ENCODE peak calls at places on chromosomes 4 and X, in six cellular contexts. One of them, this sample, is unnamed.

GRCh38 chr4:6251365-6251764 is 18.3 kb upstream of the WFS1 start:
- DNase-seq in SK-N-SH: no peak
- DNase-seq in GM12891: no peak
- DNase-seq in K562: no peak
- DNase-seq in GM12878: no peak
- DNase-seq in HepG2: no peak
- DNase-seq in this sample: no peak

GRCh38 chr4:154389142-154389541 is 102.5 kb downstream of the DCHS2 start:
- DNase-seq in SK-N-SH: no peak
- DNase-seq in GM12878: no peak
- DNase-seq in K562: no peak
- DNase-seq in GM12891: no peak
- DNase-seq in HepG2: no peak
- DNase-seq in this sample: no peak

GRCh38 chr4:158814207-158814606 is 45.4 kb downstream of the FNIP2 start:
- DNase-seq in HepG2: no peak
- DNase-seq in K562: no peak
- DNase-seq in GM12878: no peak
- DNase-seq in SK-N-SH: no peak
- DNase-seq in GM12891: no peak
- DNase-seq in this sample: no peak

GRCh38 chrX:133413218-133413925 is 1.9 kb downstream of the GPC4 start:
- DNase-seq in GM12891: no peak
- DNase-seq in SK-N-SH: peak; percentile 36
- DNase-seq in GM12878: no peak
- DNase-seq in HepG2: no peak
- DNase-seq in K562: no peak
- DNase-seq in this sample: no peak

GRCh38 chr4:142743071-142743825 is 102.9 kb downstream of the INPP4B start:
- DNase-seq in SK-N-SH: no peak
- DNase-seq in K562: no peak
- DNase-seq in GM12891: no peak
- DNase-seq in HepG2: no peak
- DNase-seq in GM12878: no peak
- DNase-seq in this sample: no peak

GRCh38 chr4:89929425-89930272 is 35.0 kb downstream of the MMRN1 start:
- DNase-seq in SK-N-SH: no peak
- DNase-seq in HepG2: no peak
- DNase-seq in GM12878: peak; percentile 41
- DNase-seq in GM12891: no peak
- DNase-seq in K562: no peak
- DNase-seq in this sample: no peak

GRCh38 chrX:124280294-124280902 is 52.1 kb upstream of the TEX13D start:
- DNase-seq in SK-N-SH: no peak
- DNase-seq in GM12891: no peak
- DNase-seq in GM12878: no peak
- DNase-seq in K562: no peak
- DNase-seq in HepG2: no peak
- DNase-seq in this sample: no peak

GRCh38 chr4:93788712-93789111 is 39.8 kb upstream of the ATOH1 start:
- DNase-seq in K562: peak; percentile 12
- DNase-seq in GM12878: no peak
- DNase-seq in SK-N-SH: peak; percentile 35
- DNase-seq in HepG2: peak; percentile 7
- DNase-seq in GM12891: no peak
- DNase-seq in this sample: no peak

GRCh38 chr4:165779950-165780670 is 92.9 kb upstream of the TLL1 start:
- DNase-seq in HepG2: no peak
- DNase-seq in K562: no peak
- DNase-seq in GM12878: no peak
- DNase-seq in SK-N-SH: no peak
- DNase-seq in GM12891: no peak
- DNase-seq in this sample: no peak

GRCh38 chr4:53917719-53918118 is 146.7 kb downstream of the CHIC2 start:
- DNase-seq in K562: no peak
- DNase-seq in GM12878: no peak
- DNase-seq in SK-N-SH: no peak
- DNase-seq in GM12891: no peak
- DNase-seq in HepG2: no peak
- DNase-seq in this sample: no peak

GRCh38 chr4:40119344-40119743 is 62.7 kb downstream of the N4BP2 start:
- DNase-seq in GM12891: no peak
- DNase-seq in SK-N-SH: no peak
- DNase-seq in K562: no peak
- DNase-seq in GM12878: no peak
- DNase-seq in HepG2: no peak
- DNase-seq in this sample: no peak

GRCh38 chr4:40122941-40123340 is 66.3 kb downstream of the N4BP2 start:
- DNase-seq in GM12891: no peak
- DNase-seq in HepG2: no peak
- DNase-seq in SK-N-SH: no peak
- DNase-seq in K562: no peak
- DNase-seq in GM12878: no peak
- DNase-seq in this sample: no peak

GRCh38 chr4:40124690-40125089 is 68.0 kb downstream of the N4BP2 start:
- DNase-seq in HepG2: no peak
- DNase-seq in K562: no peak
- DNase-seq in SK-N-SH: no peak
- DNase-seq in GM12878: no peak
- DNase-seq in GM12891: no peak
- DNase-seq in this sample: no peak

GRCh38 chr4:40121515-40121914 is 64.9 kb downstream of the N4BP2 start:
- DNase-seq in K562: peak; percentile 14
- DNase-seq in GM12891: no peak
- DNase-seq in HepG2: no peak
- DNase-seq in SK-N-SH: no peak
- DNase-seq in GM12878: peak; percentile 11
- DNase-seq in this sample: no peak
- TF ChIP-seq TAF1 in K562: no peak
- TF ChIP-seq TAF1 in GM12891: no peak
- TF ChIP-seq TAF1 in HepG2: no peak
- TF ChIP-seq TAF1 in SK-N-SH: no peak
- TF ChIP-seq TAF1 in GM12878: no peak
- TF ChIP-seq TAF1 in this sample: no peak

DNA sequence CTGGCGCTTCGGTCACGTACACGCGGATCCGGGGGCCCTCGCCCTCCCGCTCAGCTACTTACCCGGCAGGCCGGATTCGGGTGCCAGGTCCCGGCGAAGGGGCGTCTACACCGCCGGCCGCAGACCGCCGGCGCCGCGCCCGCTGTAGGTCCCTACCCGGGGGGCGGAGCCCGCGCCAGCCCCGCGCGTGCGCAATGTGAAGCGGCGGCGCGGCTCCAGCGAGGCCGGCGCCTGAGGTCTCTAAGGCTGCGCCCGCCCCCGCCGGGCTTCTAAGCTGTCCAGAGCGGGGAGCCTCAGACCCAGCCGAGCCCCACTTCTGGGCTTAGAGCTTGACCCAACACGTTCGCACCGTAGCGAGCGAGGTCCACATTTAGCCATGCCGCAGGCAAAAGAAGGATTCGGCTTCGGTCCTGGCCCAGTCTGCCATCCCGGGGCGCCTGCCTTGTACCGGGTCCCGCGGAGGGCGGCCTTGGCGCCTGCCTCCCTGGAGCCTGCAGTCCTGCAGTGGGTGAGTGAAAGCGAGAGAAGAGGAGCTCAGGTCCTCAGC is at the start of gene ZNF518B:
- DNase-seq in SK-N-SH: peak; percentile 93
- DNase-seq in GM12891: peak; percentile 82
- DNase-seq in K562: peak; percentile 85
- DNase-seq in GM12878: no peak
- DNase-seq in HepG2: no peak
- DNase-seq in this sample: peak; percentile 66
- TF ChIP-seq POLR2AphosphoS5 in SK-N-SH: no peak
- TF ChIP-seq POLR2AphosphoS5 in GM12891: no peak
- TF ChIP-seq POLR2AphosphoS5 in K562: no peak
- TF ChIP-seq POLR2AphosphoS5 in GM12878: no peak
- TF ChIP-seq POLR2AphosphoS5 in HepG2: no peak
- TF ChIP-seq POLR2AphosphoS5 in this sample: no peak

DNA sequence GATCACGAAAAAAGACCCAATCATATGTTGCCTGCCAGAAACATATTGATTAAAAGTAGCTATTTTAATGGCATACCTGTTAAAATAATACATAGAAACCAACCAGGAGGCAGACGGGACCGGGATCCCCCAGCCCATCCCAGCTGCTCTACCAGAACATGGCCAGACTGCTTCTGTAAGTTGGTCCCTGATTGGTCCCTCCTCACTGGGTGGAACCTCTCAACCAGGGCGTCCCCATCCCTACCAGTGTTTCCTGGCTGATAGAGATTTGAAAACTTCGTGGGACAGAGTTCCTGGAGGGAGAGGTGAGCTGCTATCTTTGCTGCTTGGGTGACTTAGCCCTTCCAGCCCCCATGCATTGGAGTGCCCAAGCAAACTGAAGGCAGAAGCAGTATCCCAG is 256.2 kb downstream of the TRAM1L1 start:
- DNase-seq in HepG2: no peak
- DNase-seq in SK-N-SH: no peak
- DNase-seq in K562: no peak
- DNase-seq in GM12891: no peak
- DNase-seq in GM12878: no peak
- DNase-seq in this sample: no peak
- TF ChIP-seq TAF1 in HepG2: no peak
- TF ChIP-seq TAF1 in SK-N-SH: no peak
- TF ChIP-seq TAF1 in K562: no peak
- TF ChIP-seq TAF1 in GM12891: no peak
- TF ChIP-seq TAF1 in GM12878: no peak
- TF ChIP-seq TAF1 in this sample: no peak

DNA sequence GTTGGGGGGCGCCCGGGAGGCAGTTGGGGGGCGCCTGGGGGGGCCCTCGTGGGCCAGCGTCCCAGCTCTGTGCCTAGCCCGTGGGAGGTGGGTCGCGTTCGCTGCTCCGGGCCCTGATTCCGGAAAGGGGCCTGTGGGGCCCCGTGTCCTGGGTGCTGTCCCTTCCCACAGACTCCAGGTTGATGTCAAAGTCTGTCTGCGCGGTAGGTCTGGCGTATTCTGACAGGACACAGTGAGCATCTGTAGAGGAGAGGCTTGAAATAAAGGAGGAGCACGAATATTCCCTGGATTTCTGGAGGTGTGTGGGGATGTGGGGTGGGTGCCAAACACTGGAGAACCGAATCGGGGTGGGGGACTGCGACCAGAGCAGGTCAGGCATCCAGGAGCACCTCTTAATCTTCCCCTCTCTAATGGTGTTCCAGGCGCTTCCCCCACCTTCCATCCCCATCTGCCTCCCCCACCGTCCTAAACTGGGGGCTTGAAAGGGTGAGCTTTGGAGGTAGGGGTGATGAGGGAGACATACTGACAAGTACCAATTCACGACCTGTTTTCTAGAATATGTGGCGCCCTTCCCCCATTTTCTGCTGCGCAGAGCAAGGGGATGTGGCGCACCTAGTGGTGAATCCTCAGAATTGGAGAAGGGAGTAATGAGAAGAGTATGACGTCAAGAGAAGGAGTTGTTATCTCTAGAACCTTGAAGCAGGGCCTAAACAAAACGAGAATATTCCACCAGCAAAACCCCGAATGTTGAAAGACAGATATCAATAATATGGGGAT is 873 bp downstream of the GPRASP1 start:
- DNase-seq in SK-N-SH: peak; percentile 52
- DNase-seq in HepG2: no peak
- DNase-seq in K562: peak; percentile 8
- DNase-seq in GM12891: no peak
- DNase-seq in GM12878: no peak
- DNase-seq in this sample: no peak
- TF ChIP-seq POLR2AphosphoS5 in SK-N-SH: no peak
- TF ChIP-seq POLR2AphosphoS5 in HepG2: no peak
- TF ChIP-seq POLR2AphosphoS5 in K562: no peak
- TF ChIP-seq POLR2AphosphoS5 in GM12891: no peak
- TF ChIP-seq POLR2AphosphoS5 in GM12878: no peak
- TF ChIP-seq POLR2AphosphoS5 in this sample: no peak

DNA sequence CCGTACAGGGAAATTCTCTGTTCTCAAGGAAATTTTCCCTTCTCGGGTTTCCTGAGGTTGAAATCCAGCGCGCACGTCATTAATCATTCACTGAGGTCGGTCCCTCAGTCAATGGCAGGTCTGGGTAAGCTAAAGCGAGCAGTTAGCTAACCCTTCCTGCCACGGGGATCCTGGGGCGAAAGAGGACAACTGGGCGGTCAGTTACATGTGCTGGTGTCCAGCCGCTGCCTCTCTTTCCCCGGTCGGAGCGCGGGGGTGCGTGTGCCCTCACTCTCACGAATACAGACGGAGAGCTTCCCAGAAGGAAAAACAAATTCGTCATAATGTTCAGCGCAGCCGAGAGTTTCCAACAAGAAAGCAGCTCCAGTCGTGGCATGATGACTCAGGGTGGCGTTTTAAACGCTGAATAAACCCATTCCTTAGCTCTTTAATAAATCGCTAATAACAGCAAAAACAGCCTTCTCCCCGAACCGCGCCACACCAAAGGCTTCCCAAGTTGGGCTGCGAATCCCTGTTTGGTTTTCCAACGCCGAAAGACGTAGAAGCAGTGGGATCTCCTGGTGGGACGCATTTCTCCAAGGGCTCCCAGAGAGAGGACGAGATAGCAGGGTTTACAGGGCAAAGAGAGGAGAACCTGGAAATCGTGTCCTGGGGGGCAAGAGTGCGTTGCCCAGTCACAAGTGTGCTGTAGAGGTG is 745 bp upstream of the FGF5 start:
- DNase-seq in K562: peak; percentile 18
- DNase-seq in GM12878: no peak
- DNase-seq in SK-N-SH: peak; percentile 64
- DNase-seq in GM12891: no peak
- DNase-seq in HepG2: no peak
- DNase-seq in this sample: no peak
- TF ChIP-seq TAF1 in K562: no peak
- TF ChIP-seq TAF1 in GM12878: no peak
- TF ChIP-seq TAF1 in SK-N-SH: peak; percentile 22
- TF ChIP-seq TAF1 in GM12891: no peak
- TF ChIP-seq TAF1 in HepG2: no peak
- TF ChIP-seq TAF1 in this sample: no peak

GRCh38 chr4:117068120-117068519 is 17.3 kb downstream of the TRAM1L1 start:
- DNase-seq in K562: no peak
- DNase-seq in GM12891: no peak
- DNase-seq in HepG2: no peak
- DNase-seq in SK-N-SH: no peak
- DNase-seq in GM12878: no peak
- DNase-seq in this sample: no peak
- TF ChIP-seq POLR2AphosphoS5 in K562: no peak
- TF ChIP-seq POLR2AphosphoS5 in GM12891: no peak
- TF ChIP-seq POLR2AphosphoS5 in HepG2: no peak
- TF ChIP-seq POLR2AphosphoS5 in SK-N-SH: no peak
- TF ChIP-seq POLR2AphosphoS5 in GM12878: no peak
- TF ChIP-seq POLR2AphosphoS5 in this sample: no peak